ENCODE peak calls at places on chromosomes 7 and 10, in five cellular contexts. F, A, K, E and B are unnamed samples.
A peak's percentile ranks its signal among the peaks of the same experiment; 100 is the strongest.

GRCh38 chr7:3520206-3520605 is 219.2 kb downstream of the SDK1 start:
- DNase-seq in F (no peak), A (no peak), K (no peak), E (no peak), B (no peak)

GRCh38 chr10:27541728-27542285 is 37.7 kb downstream of the RAB18 start:
- DNase-seq in F (no peak), A (no peak), K (no peak), E (no peak), B (no peak)

GRCh38 chr10:17872191-17873091 is 63.3 kb downstream of the MRC1 start:
- DNase-seq in F (peak; percentile 65), A (peak; percentile 64), K (no peak), E (peak; percentile 64), B (peak; percentile 23)

GRCh38 chr7:35389636-35390035 is 135.7 kb upstream of the TBX20 start:
- DNase-seq in F (no peak), A (no peak), K (no peak), E (no peak), B (no peak)

GRCh38 chr10:71985542-71986250 is 21.5 kb downstream of the CHST3 start:
- DNase-seq in F (peak; percentile 91), A (peak; percentile 94), K (no peak), E (no peak), B (no peak)

GRCh38 chr7:81175291-81175942 is 256.6 kb upstream of the SEMA3C start:
- DNase-seq in F (no peak), A (peak; percentile 21), K (no peak), E (no peak), B (no peak)

GRCh38 chr7:113891828-113892227 is 27.0 kb downstream of the PPP1R3A start:
- DNase-seq in F (peak; percentile 47), A (peak; percentile 35), K (no peak), E (no peak), B (no peak)

GRCh38 chr10:98088186-98088971 is 46.1 kb upstream of the R3HCC1L start:
- DNase-seq in F (peak; percentile 43), A (peak; percentile 55), K (no peak), E (no peak), B (no peak)

GRCh38 chr7:32250494-32251260 is 180.5 kb upstream of the PDE1C start:
- DNase-seq in F (no peak), A (no peak), K (no peak), E (no peak), B (no peak)

GRCh38 chr10:79053081-79053434 is 15.7 kb upstream of the ZMIZ1 start:
- DNase-seq in F (no peak), A (no peak), K (no peak), E (no peak), B (no peak)

GRCh38 chr10:22849077-22849810 is 78.6 kb upstream of the ARMC3 start:
- DNase-seq in F (peak; percentile 81), A (peak; percentile 87), K (no peak), E (no peak), B (no peak)

GRCh38 chr10:43304687-43305333 is 37.9 kb upstream of the RASGEF1A start:
- DNase-seq in F (peak; percentile 38), A (peak; percentile 53), K (no peak), E (peak; percentile 87), B (no peak)

GRCh38 chr7:150793569-150794238 is 6.5 kb downstream of the TMEM176B start:
- DNase-seq in F (no peak), A (no peak), K (no peak), E (no peak), B (no peak)

GRCh38 chr7:150788474-150789269 is 11.5 kb downstream of the TMEM176B start:
- DNase-seq in F (no peak), A (no peak), K (no peak), E (no peak), B (no peak)

GRCh38 chr7:150791746-150792452 is 8.3 kb downstream of the TMEM176B start:
- DNase-seq in F (no peak), A (no peak), K (no peak), E (no peak), B (no peak)

GRCh38 chr7:150790416-150791075 is 9.6 kb downstream of the TMEM176B start:
- DNase-seq in F (no peak), A (no peak), K (no peak), E (no peak), B (no peak)

GRCh38 chr7:150791304-150791703 is 8.9 kb downstream of the TMEM176B start:
- DNase-seq in F (no peak), A (no peak), K (no peak), E (no peak), B (no peak)
- H3K4me3 ChIP-seq in F (no peak overlapping the region), A (no peak overlapping the region), K (no peak overlapping the region), E (no peak overlapping the region), B (no peak overlapping the region)

DNA sequence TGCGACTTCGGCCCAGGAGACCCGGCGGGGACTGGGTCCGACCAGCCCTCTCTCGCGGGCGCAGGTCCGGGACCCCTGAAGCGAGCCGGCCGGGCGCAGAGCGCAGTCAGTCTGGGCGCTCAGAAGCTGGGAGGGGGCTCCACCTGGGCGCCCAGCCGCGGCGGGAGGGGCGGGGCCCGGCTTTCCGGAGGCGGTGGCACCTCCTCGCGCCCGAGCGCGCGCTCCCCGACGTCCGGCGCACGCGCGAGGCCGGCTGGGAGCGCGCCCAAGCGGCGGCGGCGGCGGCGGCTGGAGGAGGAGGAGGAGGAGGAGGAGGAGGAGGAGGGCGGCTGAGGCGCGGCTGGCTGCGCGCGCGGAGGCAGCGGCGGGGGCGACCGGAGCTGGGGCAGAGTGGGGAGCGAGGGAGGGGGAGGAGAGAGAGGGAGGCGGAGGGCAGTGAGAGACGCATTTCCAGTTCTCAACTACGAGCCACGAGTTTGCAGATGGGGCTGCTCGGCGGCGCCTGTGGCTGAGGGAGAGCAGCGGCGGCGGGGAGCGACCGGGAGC is at the start of gene PALS2:
- DNase-seq in F (peak; percentile 71), A (peak; percentile 82), K (peak; percentile 5), E (peak; percentile 93), B (peak; percentile 29)
- H3K4me3 ChIP-seq in F (peak within 1 kb of the TSS; percentile 66), A (peak within 1 kb of the TSS; percentile 76), K (peak within 1 kb of the TSS; percentile 77), E (peak within 1 kb of the TSS; percentile 98), B (peak within 1 kb of the TSS; percentile 80)

DNA sequence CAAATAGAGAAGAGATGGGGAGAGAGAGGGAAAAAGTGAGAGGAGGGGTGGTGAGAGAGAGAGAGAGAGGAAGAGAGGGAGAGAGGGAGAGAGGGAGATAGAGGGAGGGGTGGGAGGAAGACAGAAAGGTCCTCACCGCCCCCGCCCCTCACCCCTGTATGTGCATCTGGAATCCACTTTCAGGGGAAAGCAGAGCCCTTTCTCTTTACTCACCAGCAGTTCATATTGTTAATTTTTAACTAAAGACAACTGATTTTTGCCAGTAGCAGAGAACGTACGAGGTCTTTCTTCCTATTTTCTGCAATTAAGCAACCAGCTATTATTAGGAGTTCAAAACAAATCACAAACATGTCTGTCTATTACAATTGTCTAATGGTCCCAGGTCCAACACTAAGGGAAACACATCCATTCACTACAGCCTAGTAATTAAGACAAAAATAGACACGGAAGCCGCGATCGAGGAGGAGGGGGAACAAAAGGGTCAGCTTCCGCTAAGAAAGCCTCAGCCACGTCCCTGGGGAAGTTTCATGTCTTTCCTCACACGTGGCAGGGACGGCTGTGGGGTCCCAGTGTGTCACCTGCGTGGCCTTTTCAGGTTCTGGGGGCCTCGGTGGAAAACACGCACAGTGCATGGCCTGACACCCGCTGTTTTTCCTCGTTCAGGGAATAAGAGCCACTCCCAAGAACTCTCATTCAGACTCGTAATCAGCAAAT is 572.1 kb downstream of the PTPRN2 start:
- DNase-seq in F (no peak), A (no peak), K (no peak), E (peak; percentile 35), B (no peak)
- H3K4me3 ChIP-seq in F (no peak overlapping the region), A (no peak overlapping the region), K (peak overlapping the region; percentile 24), E (peak overlapping the region; percentile 17), B (no peak overlapping the region)

GRCh38 chr7:26376208-26376917 is 84.7 kb downstream of the SNX10 start:
- DNase-seq in F (no peak), A (no peak), K (no peak), E (peak; percentile 92), B (no peak)
- H3K4me3 ChIP-seq in F (no peak overlapping the region), A (no peak overlapping the region), K (peak overlapping the region; percentile 55), E (peak overlapping the region; percentile 78), B (no peak overlapping the region)